ENCODE peak calls at places on chromosomes 16 and 17, in four cellular contexts. Q, C, B and O are unnamed samples.

GRCh38 chr17:16492613-16493290 is 759 bp upstream of the LRRC75A start:
- DNase-seq in C (no peak), Q (no peak), B (no peak), O (no peak)

GRCh38 chr17:43092891-43093290 is 32.3 kb downstream of the BRCA1 start:
- DNase-seq in B (no peak), C (no peak), Q (no peak), O (no peak)

GRCh38 chr16:84478172-84478948 is 26.1 kb downstream of the MEAK7 start:
- DNase-seq in B (peak), C (peak), Q (no peak), O (no peak)

GRCh38 chr16:56993204-56993603 is 3.8 kb downstream of the NLRC5 start:
- DNase-seq in Q (no peak), B (no peak), C (no peak), O (no peak)

GRCh38 chr17:43591750-43592562 is 45.8 kb upstream of the ETV4 start:
- DNase-seq in C (no peak), B (peak), Q (no peak), O (no peak)

GRCh38 chr16:27811881-27812280 is 251.6 kb downstream of the GSG1L start:
- DNase-seq in Q (no peak), B (no peak), C (no peak), O (no peak)

GRCh38 chr16:67702130-67702529 is 17.0 kb downstream of the GFOD2 start:
- DNase-seq in Q (no peak), B (no peak), C (no peak), O (no peak)

GRCh38 chr17:6502871-6503509 is 53.4 kb downstream of the PITPNM3 start:
- DNase-seq in C (no peak), Q (no peak), B (no peak), O (no peak)

GRCh38 chr16:87216824-87217205 is 100.4 kb downstream of the C16orf95 start:
- DNase-seq in C (no peak), Q (no peak), B (no peak), O (no peak)

GRCh38 chr16:55668337-55669281 is 12.8 kb downstream of the SLC6A2 start:
- DNase-seq in Q (no peak), B (no peak), C (no peak), O (no peak)

GRCh38 chr17:19785854-19786253 is 37.8 kb upstream of the ALDH3A1 start:
- DNase-seq in C (no peak), B (no peak), Q (no peak), O (no peak)

GRCh38 chr17:78133971-78134898 is 3.7 kb downstream of the TMC8 start:
- DNase-seq in C (peak), B (peak), Q (peak), O (no peak)

GRCh38 chr16:13852827-13853226 is 67.1 kb upstream of the ERCC4 start:
- DNase-seq in Q (no peak), C (no peak), B (no peak), O (no peak)

GRCh38 chr17:76492989-76493501 is 8.2 kb downstream of the RHBDF2 start:
- DNase-seq in Q (no peak), B (peak), C (peak), O (peak)

GRCh38 chr16:85286970-85287814 is 174.9 kb upstream of the CIBAR2 start:
- DNase-seq in B (no peak), C (no peak), Q (no peak), O (no peak)

GRCh38 chr17:75152971-75153853 is 1.1 kb downstream of the JPT1 start:
- DNase-seq in C (peak), B (no peak), Q (peak), O (no peak)